ENCODE peak calls at places on chromosomes 6 and 20, in nine cellular contexts. X is GM23248; Y is uterus; F is ovary; H is esophagus squamous epithelium; D is H1; J is CD8-positive, alpha-beta T cell; K is CD4-positive, alpha-beta memory T cell; N is A673. I is an unnamed sample. For H3K9me3, the result is how much of the 10 kb centered on the place peaks cover.

GRCh38 chr6:124463271-124463670 is 499.0 kb upstream of the RNF217 start:
- DNase-seq in F (no peak), D (no peak), K (no peak), N (no peak), X (no peak), Y (no peak), H (no peak), J (no peak), I (no peak)

GRCh38 chr6:45677381-45677992 is 299.8 kb upstream of the SUPT3H start:
- DNase-seq in K (peak), X (no peak), Y (peak), J (peak), F (no peak), H (no peak), D (no peak), N (peak), I (no peak)

GRCh38 chr6:38062066-38062465 is 242.5 kb downstream of the ZFAND3 start:
- DNase-seq in N (no peak), D (no peak), K (no peak), H (no peak), J (no peak), F (no peak), X (no peak), Y (no peak), I (no peak)

GRCh38 chr6:57297505-57297904 is 19.9 kb upstream of the PRIM2 start:
- DNase-seq in H (no peak), K (no peak), X (no peak), Y (no peak), D (no peak), F (no peak), N (no peak), J (no peak), I (no peak)

GRCh38 chr6:100988391-100988999 is 107.4 kb upstream of the ASCC3 start:
- DNase-seq in H (no peak), Y (no peak), K (no peak), X (no peak), J (no peak), N (no peak), F (no peak), D (no peak), I (no peak)

GRCh38 chr6:146827216-146827928 is 228.6 kb downstream of the ADGB start:
- DNase-seq in N (no peak), X (no peak), K (no peak), F (no peak), J (no peak), Y (no peak), D (no peak), H (no peak), I (no peak)

GRCh38 chr20:62127799-62128198 is 5.5 kb downstream of the LSM14B start:
- DNase-seq in K (no peak), D (no peak), J (no peak), X (no peak), F (no peak), Y (no peak), H (no peak), N (no peak), I (no peak)

GRCh38 chr6:43757966-43758616 is 11.9 kb upstream of the VEGFA start:
- DNase-seq in F (no peak), N (no peak), X (no peak), J (no peak), H (no peak), Y (no peak), D (no peak), K (no peak), I (no peak)

GRCh38 chr6:18185624-18186023 is 30.4 kb downstream of the KDM1B start:
- DNase-seq in K (no peak), N (no peak), J (no peak), H (no peak), Y (no peak), D (no peak), F (no peak), X (no peak), I (no peak)

GRCh38 chr20:37943501-37944455 is 40.9 kb downstream of the VSTM2L start:
- DNase-seq in K (no peak), H (no peak), J (no peak), N (no peak), F (no peak), Y (no peak), D (no peak), X (no peak), I (no peak)

GRCh38 chr20:3777726-3778629 is 3.3 kb downstream of the SPEF1 start:
- DNase-seq in D (no peak), F (peak), N (peak), J (no peak), H (no peak), K (no peak), X (peak), Y (peak), I (no peak)

GRCh38 chr6:16903470-16903869 is 142.2 kb upstream of the ATXN1 start:
- DNase-seq in J (no peak), N (peak), H (no peak), F (no peak), D (no peak), K (no peak), X (peak), Y (no peak), I (no peak)

GRCh38 chr20:14553774-14554524 is 216.5 kb upstream of the FLRT3 start:
- DNase-seq in X (peak), J (no peak), D (no peak), Y (no peak), N (no peak), K (no peak), F (no peak), H (no peak), I (no peak)

GRCh38 chr6:2768125-2768524 is 2.9 kb downstream of the WRNIP1 start:
- DNase-seq in Y (no peak), X (no peak), J (no peak), K (no peak), F (no peak), H (no peak), N (no peak), D (no peak), I (no peak)

GRCh38 chr6:2771021-2771558 is 5.9 kb downstream of the WRNIP1 start:
- DNase-seq in D (no peak), N (no peak), X (no peak), H (no peak), Y (no peak), J (no peak), F (no peak), K (no peak), I (no peak)

GRCh38 chr6:142756215-142756630 is 188.8 kb downstream of the HIVEP2 start:
- DNase-seq in X (peak), D (no peak), H (no peak), K (no peak), J (no peak), F (no peak), N (no peak), Y (no peak), I (no peak)

GRCh38 chr20:56875052-56875663 is 246.1 kb downstream of the TFAP2C start:
- DNase-seq in F (no peak), D (no peak), K (no peak), N (no peak), Y (no peak), X (peak), H (no peak), J (no peak), I (no peak)

GRCh38 chr20:39109933-39110818 is 148.0 kb downstream of the DHX35 start:
- DNase-seq in H (no peak), Y (no peak), X (no peak), J (no peak), N (no peak), D (no peak), K (no peak), F (no peak), I (no peak)

GRCh38 chr20:58892126-58892931 is 39.8 kb downstream of the GNAS start:
- DNase-seq in D (no peak), K (peak), H (peak), F (peak), N (peak), J (peak), Y (peak), X (peak), I (no peak)

GRCh38 chr20:25864986-25865714 is 168.5 kb upstream of the ZNF337 start:
- DNase-seq in X (no peak), K (no peak), Y (no peak), H (no peak), N (no peak), D (no peak), J (no peak), F (no peak), I (no peak)

GRCh38 chr6:49072146-49072545 is 390.9 kb downstream of the MMUT start:
- DNase-seq in H (no peak), K (no peak), F (no peak), N (peak), J (no peak), D (no peak), Y (no peak), X (no peak), I (no peak)

GRCh38 chr20:22861231-22861980 is 173.7 kb upstream of the SSTR4 start:
- DNase-seq in X (peak), Y (no peak), J (no peak), H (no peak), K (no peak), N (no peak), D (no peak), F (no peak), I (no peak)

GRCh38 chr20:17622851-17623508 is 53.1 kb downstream of the DSTN start:
- DNase-seq in D (no peak), X (no peak), K (no peak), H (no peak), Y (no peak), F (no peak), N (no peak), J (no peak), I (no peak)

GRCh38 chr20:59738851-59739250 is 134.5 kb downstream of the PHACTR3 start:
- DNase-seq in N (no peak), F (no peak), X (no peak), Y (no peak), D (no peak), H (no peak), J (no peak), K (no peak), I (no peak)

GRCh38 chr6:22826961-22827360 is 257.6 kb downstream of the HDGFL1 start:
- DNase-seq in N (no peak), D (no peak), Y (no peak), K (no peak), H (no peak), F (no peak), J (no peak), X (no peak), I (no peak)

GRCh38 chr20:57266251-57267157 is at the start of gene BMP7:
- DNase-seq in F (no peak), J (no peak), N (peak), Y (no peak), X (peak), K (no peak), D (no peak), H (no peak), I (no peak)

GRCh38 chr6:22071655-22072054 is 225.2 kb downstream of the PRL start:
- DNase-seq in K (no peak), H (no peak), F (peak), Y (peak), D (no peak), X (peak), N (peak), J (no peak), I (no peak)

GRCh38 chr6:169171010-169171409 is 82.6 kb downstream of the THBS2 start:
- DNase-seq in Y (no peak), D (no peak), J (no peak), N (no peak), K (no peak), H (no peak), X (no peak), F (no peak), I (no peak)

GRCh38 chr6:137863126-137863996 is 3.7 kb upstream of the TNFAIP3 start:
- DNase-seq in X (peak), D (no peak), N (no peak), F (no peak), K (no peak), Y (no peak), J (no peak), H (no peak), I (no peak)

GRCh38 chr20:57594092-57594911 is 25.9 kb downstream of the ZBP1 start:
- DNase-seq in Y (peak), N (peak), F (peak), K (peak), X (peak), J (peak), H (no peak), D (peak), I (no peak)

GRCh38 chr6:5412663-5413062 is 151.3 kb downstream of the FARS2 start:
- DNase-seq in X (no peak), D (no peak), J (no peak), Y (no peak), N (no peak), H (no peak), F (no peak), K (no peak), I (no peak)

GRCh38 chr20:6636209-6637159 is 131.0 kb upstream of the BMP2 start:
- DNase-seq in H (no peak), J (no peak), K (no peak), X (peak), D (no peak), F (no peak), Y (no peak), N (peak), I (no peak)

GRCh38 chr20:16528078-16528477 is 45.2 kb downstream of the KIF16B start:
- DNase-seq in J (no peak), K (no peak), Y (peak), F (peak), D (no peak), N (no peak), X (peak), H (no peak), I (no peak)

GRCh38 chr20:59611286-59611685 is 6.9 kb downstream of the PHACTR3 start:
- DNase-seq in K (no peak), H (no peak), Y (no peak), F (no peak), D (no peak), N (no peak), J (no peak), X (no peak), I (no peak)

GRCh38 chr20:57622201-57622570 is 2.0 kb upstream of the ZBP1 start:
- DNase-seq in X (no peak), D (no peak), K (no peak), J (no peak), F (no peak), H (no peak), Y (no peak), N (no peak), I (no peak)

GRCh38 chr6:8054276-8054675 is 9.9 kb downstream of the BLOC1S5 start:
- DNase-seq in D (no peak), Y (no peak), N (no peak), X (peak), H (no peak), J (no peak), F (no peak), K (no peak), I (no peak)

GRCh38 chr6:94052754-94053153 is 633.4 kb upstream of the EPHA7 start:
- DNase-seq in K (no peak), X (no peak), F (no peak), J (no peak), Y (no peak), H (no peak), D (no peak), N (peak), I (no peak)

GRCh38 chr6:52146851-52147445 is 39.2 kb upstream of the IL17A start:
- DNase-seq in H (no peak), D (no peak), K (no peak), N (no peak), F (no peak), X (no peak), J (no peak), Y (no peak), I (no peak)

GRCh38 chr6:157741889-157742615 is 81.0 kb upstream of the SNX9 start:
- DNase-seq in X (no peak), Y (peak), N (no peak), J (no peak), F (peak), K (no peak), D (no peak), H (no peak), I (no peak)
- H3K27ac ChIP-seq in X (no peak), Y (peak), N (no peak), J (no peak), F (no peak), K (no peak), D (no peak), H (peak), I (no peak)

GRCh38 chr6:159999240-159999671 is 30.4 kb downstream of the IGF2R start:
- DNase-seq in F (no peak), H (no peak), K (no peak), J (no peak), D (no peak), N (no peak), X (no peak), Y (no peak), I (no peak)
- H3K9me3 ChIP-seq in F (under half), H (under half), K (under half), J (under half), D (under half), N (under half), X (under half), Y (under half), I (under half)

DNA sequence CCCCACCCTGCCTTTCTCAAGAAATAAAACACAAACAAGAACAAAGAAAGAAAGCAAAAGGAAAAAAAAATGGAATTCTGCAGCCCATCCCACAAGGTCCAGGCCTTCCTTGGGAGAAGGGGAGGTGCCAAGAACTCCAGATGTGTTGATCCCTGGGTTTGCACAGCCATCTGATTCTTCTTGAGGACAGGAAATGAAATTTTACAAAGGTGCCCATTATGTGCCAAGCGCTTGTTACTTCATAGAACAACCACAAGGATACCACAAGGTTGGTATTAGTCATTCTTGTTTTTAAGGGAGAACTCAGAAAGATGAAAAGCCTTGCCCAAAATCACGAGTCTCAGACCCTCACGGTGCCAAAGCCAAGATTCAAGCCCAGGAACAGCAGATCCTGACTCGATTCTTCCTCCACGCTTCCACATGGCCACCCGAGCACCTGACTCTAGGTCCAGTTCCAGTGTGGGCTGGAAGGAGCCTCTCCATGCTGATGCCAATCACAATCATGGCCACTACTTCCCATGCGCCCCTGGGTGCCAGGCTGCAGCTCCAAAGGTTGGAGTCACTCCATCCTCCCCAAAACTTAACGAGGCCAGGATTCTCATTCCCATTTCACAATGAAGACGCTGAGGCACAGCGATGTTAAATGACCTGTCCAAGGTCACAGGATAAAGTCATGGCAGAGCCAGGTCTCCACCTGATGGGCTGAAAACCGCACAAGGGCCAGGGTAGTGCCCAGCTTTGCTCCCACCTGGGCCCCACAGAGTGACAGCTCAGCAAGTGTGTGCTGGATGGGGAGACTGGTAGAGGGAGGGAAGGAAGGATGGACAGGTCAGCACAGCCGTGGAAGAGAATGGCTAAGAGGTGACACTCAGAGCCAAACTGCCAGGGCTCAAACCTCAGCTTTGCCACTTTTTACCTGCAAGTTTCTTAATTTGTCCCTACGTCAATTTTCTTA is 66.7 kb upstream of the TOP1 start:
- DNase-seq in N (no peak), D (no peak), X (peak), K (no peak), H (no peak), J (no peak), Y (no peak), F (no peak), I (no peak)
- H3K27ac ChIP-seq in N (no peak), D (no peak), X (no peak), K (no peak), H (no peak), J (no peak), Y (no peak), F (no peak), I (no peak)

GRCh38 chr6:315921-316752 is 23.9 kb downstream of the DUSP22 start:
- DNase-seq in X (no peak), Y (no peak), K (no peak), D (no peak), F (no peak), J (no peak), N (no peak), H (no peak), I (no peak)
- H3K9me3 ChIP-seq in X (under half), Y (under half), K (under half), D (under half), F (under half), J (under half), N (under half), H (under half), I (under half)

DNA sequence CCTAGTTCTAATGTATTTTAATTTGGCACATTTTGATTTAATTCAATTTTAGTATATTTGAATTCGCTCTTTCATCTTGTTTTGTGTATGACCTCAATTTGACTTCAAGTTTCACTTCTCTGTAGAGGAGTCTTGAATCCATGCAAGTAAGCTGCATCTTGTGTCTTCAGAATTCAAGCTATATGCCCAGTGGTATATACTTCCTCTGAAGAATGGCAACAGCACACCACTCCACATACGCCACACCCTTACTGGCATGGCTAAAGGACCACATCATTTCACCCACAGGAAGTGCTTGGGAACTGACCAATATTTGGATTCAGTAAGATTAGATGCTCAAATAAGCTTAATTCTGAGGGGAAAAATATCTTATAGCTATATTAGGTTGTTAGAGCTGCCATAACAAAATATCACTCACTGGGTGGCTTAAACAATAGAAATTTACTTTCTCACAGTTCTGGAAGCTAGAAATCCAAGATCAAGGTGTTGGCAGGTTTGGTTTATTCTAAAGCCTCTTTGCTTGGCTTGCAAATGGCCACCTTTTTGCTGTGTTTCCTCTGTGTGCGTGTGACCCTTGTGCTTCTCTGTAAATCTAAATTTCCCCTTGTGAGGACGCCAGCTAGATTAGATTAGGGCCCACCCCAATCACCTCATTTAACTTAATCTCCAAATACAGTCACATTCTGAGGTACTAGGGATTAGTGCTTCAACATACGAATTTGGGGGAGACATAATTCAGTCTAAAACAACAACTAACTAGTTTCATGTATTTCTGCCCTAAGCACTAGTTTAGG is 2.8 kb upstream of the ASF1A start:
- DNase-seq in D (no peak), X (peak), J (no peak), Y (no peak), N (no peak), F (no peak), K (peak), H (no peak), I (no peak)
- H3K27ac ChIP-seq in D (no peak), X (peak), J (peak), Y (no peak), N (no peak), F (no peak), K (peak), H (peak), I (no peak)

GRCh38 chr6:160239929-160240690 is 18.5 kb downstream of the SLC22A2 start:
- DNase-seq in K (no peak), J (no peak), F (no peak), H (no peak), D (no peak), N (no peak), X (no peak), Y (no peak), I (no peak)

GRCh38 chr6:160240691-160241084 is 17.9 kb downstream of the SLC22A2 start:
- DNase-seq in D (no peak), K (no peak), H (no peak), N (no peak), J (no peak), Y (no peak), F (no peak), X (no peak), I (no peak)

GRCh38 chr6:160238786-160239751 is 19.6 kb downstream of the SLC22A2 start:
- DNase-seq in Y (no peak), K (no peak), N (no peak), F (no peak), H (no peak), X (no peak), J (no peak), D (no peak), I (no peak)

GRCh38 chr6:160238234-160238633 is 20.4 kb downstream of the SLC22A2 start:
- DNase-seq in X (peak), H (no peak), D (no peak), Y (no peak), F (no peak), N (no peak), K (no peak), J (no peak), I (no peak)
- H3K9me3 ChIP-seq in X (under half), H (under half), D (under half), Y (under half), F (under half), N (under half), K (under half), J (under half), I (under half)

GRCh38 chr20:41135888-41136243 is 1.5 kb upstream of the PLCG1 start:
- DNase-seq in K (no peak), F (no peak), D (no peak), X (no peak), H (no peak), N (no peak), Y (no peak), J (no peak), I (no peak)
- H3K27ac ChIP-seq in K (no peak), F (no peak), D (no peak), X (no peak), H (no peak), N (no peak), Y (peak), J (no peak), I (no peak)

I was measured in thoracic aorta.